ENCODE peak calls at places on chromosome 18, in five cellular contexts. Y is spleen, X is sigmoid colon, T is astrocyte of the cerebellum, F is fibroblast of pulmonary artery. K is an unnamed sample.

GRCh38 chr18:63099848-63100625 is 219.5 kb downstream of the BCL2 start:
- DNase-seq in F (no peak), X (no peak), T (no peak), Y (peak), K (no peak)

GRCh38 chr18:30288662-30289414 is 753.7 kb downstream of the DSC3 start:
- DNase-seq in T (no peak), Y (no peak), X (no peak), F (no peak), K (no peak)

GRCh38 chr18:2963048-2963447 is 49.9 kb downstream of the LPIN2 start:
- DNase-seq in T (no peak), F (no peak), X (no peak), Y (no peak), K (no peak)

GRCh38 chr18:22349966-22350365 is 67.7 kb downstream of the CTAGE1 start:
- DNase-seq in F (peak), Y (no peak), X (no peak), T (no peak), K (no peak)

GRCh38 chr18:5197032-5197434 is at the start of gene AKAIN1:
- DNase-seq in T (peak), X (no peak), F (peak), Y (no peak), K (no peak)

GRCh38 chr18:63210531-63210930 is 109.0 kb downstream of the BCL2 start:
- DNase-seq in F (no peak), T (no peak), X (no peak), Y (no peak), K (no peak)

GRCh38 chr18:51039138-51040112 is 9.4 kb downstream of the SMAD4 start:
- DNase-seq in F (peak), X (no peak), T (no peak), Y (no peak), K (no peak)

GRCh38 chr18:61189376-61189775 is 143.9 kb upstream of the CDH20 start:
- DNase-seq in F (no peak), X (no peak), Y (no peak), T (no peak), K (no peak)

GRCh38 chr18:78873916-78874505 is 105.6 kb upstream of the SALL3 start:
- DNase-seq in Y (no peak), F (no peak), T (no peak), X (no peak), K (no peak)

GRCh38 chr18:61699397-61700090 is 193.3 kb downstream of the RNF152 start:
- DNase-seq in Y (no peak), T (no peak), F (no peak), X (no peak), K (peak)

GRCh38 chr18:13611616-13612110 is 114.7 kb downstream of the FAM210A start:
- DNase-seq in T (no peak), Y (peak), X (peak), F (peak), K (no peak)

GRCh38 chr18:73737990-73738389 is 409.6 kb downstream of the FBXO15 start:
- DNase-seq in X (no peak), Y (no peak), T (no peak), F (no peak), K (no peak)

GRCh38 chr18:56235773-56236115 is 402.6 kb downstream of the TXNL1 start:
- DNase-seq in T (peak), X (no peak), F (no peak), Y (no peak), K (no peak)

GRCh38 chr18:46481048-46481846 is 175.8 kb downstream of the LOXHD1 start:
- DNase-seq in F (peak), T (peak), Y (no peak), X (no peak), K (peak)

GRCh38 chr18:70973626-70974025 is 684.8 kb downstream of the SOCS6 start:
- DNase-seq in X (no peak), T (no peak), F (peak), Y (no peak), K (peak)

GRCh38 chr18:54357660-54358494 is at the start of the genes C18orf54 and STARD6:
- DNase-seq in Y (peak), F (peak), T (peak), X (peak), K (peak)
- TF ChIP-seq CTCF in Y (peak), F (no peak), T (peak), X (no peak), K (peak)

DNA sequence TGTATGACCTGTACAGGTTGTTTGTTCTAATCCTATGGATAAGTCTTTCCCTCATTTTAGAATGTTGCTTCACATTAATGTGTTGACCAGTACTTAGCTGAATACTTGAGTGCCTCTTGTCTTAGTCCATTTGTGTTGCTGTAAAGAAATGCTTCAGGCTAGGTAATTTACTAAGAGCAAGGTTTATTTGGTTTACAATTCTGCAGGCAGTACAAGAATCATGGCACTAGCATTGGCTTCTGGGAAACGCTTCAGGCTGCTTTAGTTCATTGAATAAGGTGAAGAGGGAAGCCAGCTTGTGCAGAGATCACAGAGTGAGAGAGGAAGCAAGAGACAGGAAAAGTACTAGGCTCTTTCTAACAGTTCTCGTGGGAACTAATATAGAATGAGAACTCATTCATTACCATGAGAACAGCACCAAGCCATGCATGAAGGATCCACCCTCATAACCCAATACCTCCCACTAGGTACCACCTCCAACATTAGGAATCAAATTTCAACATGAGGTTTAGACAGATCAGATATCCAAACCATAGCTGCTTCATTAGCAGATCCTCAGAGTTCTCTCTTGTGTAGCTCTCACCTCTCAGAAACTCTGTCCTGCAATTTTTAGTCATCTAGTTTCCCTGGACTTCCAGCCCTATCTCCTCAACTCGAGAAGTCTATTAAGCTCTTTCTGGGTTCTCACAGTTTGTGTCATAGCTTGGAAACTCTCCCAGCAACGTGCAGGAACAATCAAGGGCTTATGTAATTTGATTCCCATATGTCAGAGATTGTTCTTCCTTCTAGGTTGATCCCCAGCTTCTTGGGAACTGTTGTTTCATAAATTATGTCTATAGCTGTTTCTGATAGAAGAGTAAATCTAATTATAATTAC is 2082.3 kb upstream of the CELF4 start:
- DNase-seq in F (peak), T (peak), X (no peak), Y (no peak), K (peak)
- H3K4me3 ChIP-seq in F (no peak), T (no peak), X (no peak), Y (no peak), K (no peak)

DNA sequence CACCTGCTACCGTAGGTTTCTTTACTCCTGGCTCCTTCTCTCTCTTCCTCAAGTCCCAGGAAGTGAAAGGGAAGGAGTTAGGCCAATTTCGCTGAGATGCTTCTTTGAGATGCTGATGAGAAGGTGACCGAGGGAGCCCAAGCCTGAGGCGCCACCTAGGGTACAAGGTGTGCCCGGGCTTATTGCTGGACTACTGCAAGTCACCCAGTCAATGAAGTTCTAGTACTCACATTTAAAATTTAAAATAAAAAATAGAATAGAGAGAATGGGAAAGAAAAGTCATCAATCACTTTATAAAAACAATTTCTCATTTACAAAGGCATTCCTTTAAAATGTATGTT is 45.3 kb downstream of the ACAA2 start:
- DNase-seq in F (peak), X (no peak), T (peak), Y (no peak), K (peak)
- TF ChIP-seq CTCF in F (peak), X (no peak), T (peak), Y (no peak), K (peak)

GRCh38 chr18:24869285-24869684 is 408.8 kb downstream of the HRH4 start:
- DNase-seq in F (no peak), Y (no peak), X (no peak), T (no peak), K (no peak)
- H3K4me3 ChIP-seq in F (no peak), Y (no peak), X (no peak), T (no peak), K (no peak)

DNA sequence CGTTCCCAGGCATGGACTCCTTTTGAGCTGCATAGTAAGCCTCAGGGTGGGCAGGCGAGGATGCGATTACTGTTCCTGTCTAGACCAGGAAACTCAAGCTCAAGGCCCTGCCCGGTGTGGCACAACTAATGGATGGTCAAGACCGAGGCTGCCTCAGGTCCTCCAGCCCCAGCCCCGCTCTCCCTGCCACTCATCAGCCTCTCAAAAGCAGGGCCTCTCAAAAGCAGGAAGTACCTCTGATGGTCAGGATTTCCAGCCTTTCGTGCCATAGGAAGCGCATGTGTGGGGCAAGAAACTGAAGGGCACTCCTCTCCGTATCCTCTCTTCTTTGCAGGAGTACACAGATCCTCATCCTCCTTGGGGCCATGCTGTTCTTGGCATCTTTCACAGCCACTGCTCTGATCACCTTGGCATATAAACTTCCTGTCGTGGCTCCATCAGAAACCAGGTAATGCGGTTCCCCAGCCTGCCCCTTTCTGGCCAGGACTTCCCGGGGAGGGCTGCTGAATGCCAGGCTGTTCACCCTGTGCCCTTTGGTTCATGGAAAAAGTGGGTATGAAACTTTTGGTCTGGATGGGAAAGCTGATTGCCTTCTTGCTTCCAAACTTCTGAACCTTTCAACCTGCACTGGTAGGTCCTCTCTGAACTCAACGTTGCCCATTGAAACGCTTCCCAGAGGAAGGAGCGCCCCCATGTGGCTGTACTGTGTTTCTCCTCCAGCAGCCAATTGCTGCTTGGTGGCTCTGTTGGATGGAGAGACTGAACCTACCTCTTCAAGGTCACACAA is 82.8 kb upstream of the SEC11C start:
- DNase-seq in Y (peak), X (peak), F (peak), T (peak), K (no peak)
- TF ChIP-seq CTCF in Y (no peak), X (no peak), F (peak), T (peak), K (peak)

DNA sequence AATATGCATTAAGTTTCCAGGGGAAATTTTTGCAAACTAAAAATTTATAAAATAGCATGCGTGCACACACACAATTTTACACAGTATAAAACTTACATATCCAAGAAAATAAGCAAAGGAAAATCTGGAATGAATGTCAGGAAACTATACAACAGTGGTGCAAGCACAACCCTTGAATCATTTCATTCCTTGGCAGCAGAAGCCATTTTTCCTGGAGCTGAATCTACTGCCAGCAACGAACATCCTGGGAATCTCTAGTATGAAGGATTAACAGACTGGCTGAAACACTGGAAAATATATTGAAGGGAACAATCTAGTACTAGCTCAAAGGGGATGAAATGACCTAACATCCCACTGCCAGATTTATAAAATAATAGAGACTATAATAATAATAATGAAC is 235.3 kb downstream of the DYM start:
- DNase-seq in T (no peak), F (peak), X (no peak), Y (no peak), K (no peak)
- H3K4me3 ChIP-seq in T (no peak), F (no peak), X (no peak), Y (no peak), K (no peak)

DNA sequence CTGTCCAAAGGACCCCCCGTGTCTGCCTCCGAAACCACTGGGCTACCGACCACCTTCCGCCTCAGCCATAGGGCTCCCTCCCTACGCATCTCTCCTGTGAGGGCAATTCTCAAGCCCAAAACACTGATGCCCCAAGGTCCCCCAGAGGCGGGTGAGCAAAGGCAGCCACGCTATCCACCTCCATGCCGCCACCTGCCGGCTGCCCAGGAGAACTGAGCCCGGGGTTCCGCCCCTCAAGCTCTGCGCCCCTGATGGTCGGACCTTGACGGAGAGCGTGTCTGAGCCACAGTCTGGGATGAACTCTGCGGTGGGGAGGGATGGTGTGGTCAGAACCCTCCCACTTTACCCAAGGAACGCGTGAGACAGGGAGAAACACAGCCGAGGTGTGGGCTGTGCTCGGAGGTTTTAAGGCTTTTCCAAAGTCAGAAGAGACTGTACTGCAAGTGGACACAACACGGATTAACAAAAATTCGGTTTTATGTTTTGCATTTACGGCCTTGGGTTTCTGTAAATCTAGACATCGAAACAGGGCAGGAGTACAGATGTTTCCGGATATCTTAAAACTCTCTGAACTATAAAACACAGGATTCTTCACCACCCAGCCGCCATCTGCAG is 114.1 kb downstream of the ZNF516 start:
- DNase-seq in Y (peak), X (peak), T (no peak), F (no peak), K (no peak)
- TF ChIP-seq CTCF in Y (no peak), X (peak), T (peak), F (peak), K (peak)

GRCh38 chr18:11944786-11945185 is 36.5 kb upstream of the IMPA2 start:
- DNase-seq in T (no peak), F (no peak), Y (peak), X (no peak), K (no peak)

GRCh38 chr18:11950824-11951223 is 30.5 kb upstream of the IMPA2 start:
- DNase-seq in X (no peak), Y (peak), T (no peak), F (no peak), K (no peak)

GRCh38 chr18:11947214-11948119 is 33.8 kb upstream of the IMPA2 start:
- DNase-seq in F (peak), Y (peak), T (peak), X (peak), K (peak)

GRCh38 chr18:11948852-11949523 is 32.3 kb upstream of the IMPA2 start:
- DNase-seq in Y (peak), F (no peak), X (no peak), T (no peak), K (no peak)

GRCh38 chr18:11946756-11947155 is 34.6 kb upstream of the IMPA2 start:
- DNase-seq in X (peak), F (peak), Y (peak), T (peak), K (no peak)
- H3K4me3 ChIP-seq in X (peak), F (no peak), Y (peak), T (peak), K (peak)

GRCh38 chr18:40769786-40770185 is 1185.2 kb upstream of the PIK3C3 start:
- DNase-seq in Y (no peak), F (no peak), T (no peak), X (no peak), K (no peak)
- TF ChIP-seq CTCF in Y (no peak), F (no peak), T (no peak), X (no peak), K (no peak)

DNA sequence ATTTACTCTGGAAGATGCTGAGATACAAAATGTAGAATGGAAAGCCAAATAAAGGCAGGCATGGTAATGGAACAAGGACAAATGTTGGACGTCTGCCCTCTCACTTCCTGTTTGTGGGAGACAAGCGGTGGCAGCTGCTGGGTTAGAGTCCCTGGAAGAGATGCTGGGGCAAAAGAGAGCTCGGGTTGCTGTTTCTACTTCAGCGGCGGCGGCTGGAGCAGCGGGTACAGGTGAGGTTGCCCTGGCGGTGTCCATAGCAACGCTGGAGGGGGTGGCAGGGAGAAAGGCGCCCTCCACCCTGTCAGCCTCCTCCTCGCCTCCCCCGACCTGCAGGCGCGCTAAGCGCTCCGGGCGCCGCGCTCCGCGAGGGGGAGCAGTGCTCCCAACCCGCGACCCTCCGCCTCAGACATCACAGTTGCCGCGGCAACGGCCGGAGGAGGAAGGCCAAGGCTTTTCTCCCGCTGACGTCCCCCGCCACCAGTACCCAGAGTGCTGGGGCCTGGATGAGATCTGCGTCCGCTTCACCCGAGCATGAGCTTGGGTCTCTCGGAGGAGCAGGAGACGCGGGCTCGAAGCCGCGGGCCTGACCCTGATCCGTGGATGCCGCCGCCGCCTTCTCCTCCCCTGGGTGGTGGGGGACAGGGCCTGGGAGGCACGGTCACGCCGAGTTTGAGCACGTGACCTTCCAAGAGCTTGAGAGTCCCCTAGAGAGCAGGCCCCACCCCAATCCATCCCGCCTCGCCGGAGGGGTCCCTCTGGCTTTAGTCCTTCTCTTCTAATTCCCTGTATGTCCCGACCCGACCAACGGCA is 65.6 kb downstream of the NOL4 start:
- DNase-seq in X (peak), Y (peak), T (peak), F (peak), K (peak)
- H3K4me3 ChIP-seq in X (peak), Y (peak), T (peak), F (peak), K (peak)